ENCODE peak calls at places on chromosomes 6 and 20, in seven cellular contexts. Z is Calu3; F is activated CD8-positive, alpha-beta memory T cell treated with anti-CD3 and anti-CD28 coated beads for 4 hours; O is NCI-H2081; M is NCI-H510A treated with DMSO at 0.1 percent for 48 hours; L is fibroblast of gingiva; V is astrocyte. P is an unnamed sample.

GRCh38 chr20:6685181-6685582 is 82.3 kb upstream of the BMP2 start:
- DNase-seq in Z (no peak), F (no peak), O (no peak), M (no peak), L (no peak), V (peak; percentile 31), P (no peak)

GRCh38 chr20:53693265-53693871 is 99.7 kb upstream of the ZNF217 start:
- DNase-seq in Z (no peak), F (no peak), O (no peak), M (no peak), L (no peak), V (no peak), P (no peak)

GRCh38 chr6:133553652-133554051 is 312.5 kb downstream of the EYA4 start:
- DNase-seq in Z (peak; percentile 60), F (no peak), O (peak; percentile 64), M (peak; percentile 1), L (peak; percentile 54), V (peak; percentile 27), P (peak; percentile 72)

GRCh38 chr6:39421383-39422225 is 99.1 kb upstream of the KCNK16 start:
- DNase-seq in Z (no peak), F (no peak), O (no peak), M (no peak), L (peak; percentile 23), V (no peak), P (no peak)

GRCh38 chr20:50675671-50676376 is 15.5 kb downstream of the RIPOR3 start:
- DNase-seq in Z (peak; percentile 49), F (no peak), O (no peak), M (no peak), L (no peak), V (peak; percentile 14), P (no peak)

GRCh38 chr6:63114610-63115009 is 96.7 kb upstream of the FKBP1C start:
- DNase-seq in Z (no peak), F (no peak), O (no peak), M (no peak), L (no peak), V (no peak), P (no peak)

GRCh38 chr20:33282991-33283555 is at the start of gene BPIFB1:
- DNase-seq in Z (peak; percentile 74), F (no peak), O (no peak), M (no peak), L (no peak), V (no peak), P (no peak)

GRCh38 chr6:111603648-111604047 is 2.0 kb downstream of the TRAF3IP2 start:
- DNase-seq in Z (no peak), F (no peak), O (no peak), M (no peak), L (no peak), V (peak; percentile 37), P (no peak)

GRCh38 chr6:154594474-154595198 is 84.2 kb upstream of the CNKSR3 start:
- DNase-seq in Z (no peak), F (no peak), O (no peak), M (no peak), L (peak; percentile 31), V (no peak), P (no peak)

P was measured in NCI-H146.